ENCODE peak calls at places on chromosomes 4 and X, in five cellular contexts. One of them, this sample, is unnamed. For H3K4me1, the result is how much of the 10 kb centered on the place peaks cover.

GRCh38 chr4:8710946-8711345 is 118.4 kb downstream of the CPZ start:
- DNase-seq in lung: no peak
- DNase-seq in left ventricle myocardium inferior: peak
- DNase-seq in IMR-90: no peak
- DNase-seq in vagina: no peak
- DNase-seq in this sample: no peak

GRCh38 chr4:4721636-4722035 is 137.8 kb upstream of the MSX1 start:
- DNase-seq in vagina: no peak
- DNase-seq in IMR-90: no peak
- DNase-seq in left ventricle myocardium inferior: no peak
- DNase-seq in lung: no peak
- DNase-seq in this sample: no peak

GRCh38 chr4:8707045-8707781 is 114.6 kb downstream of the CPZ start:
- DNase-seq in IMR-90: no peak
- DNase-seq in left ventricle myocardium inferior: peak
- DNase-seq in lung: no peak
- DNase-seq in vagina: no peak
- DNase-seq in this sample: no peak

GRCh38 chr4:42416017-42416416 is 18.7 kb downstream of the SHISA3 start:
- DNase-seq in vagina: no peak
- DNase-seq in left ventricle myocardium inferior: no peak
- DNase-seq in lung: no peak
- DNase-seq in IMR-90: no peak
- DNase-seq in this sample: no peak

GRCh38 chrX:11381464-11381863 is 88.3 kb downstream of the AMELX start:
- DNase-seq in vagina: no peak
- DNase-seq in lung: no peak
- DNase-seq in left ventricle myocardium inferior: no peak
- DNase-seq in IMR-90: peak
- DNase-seq in this sample: peak

GRCh38 chrX:11667286-11667685 is 1.6 kb upstream of the ARHGAP6 start:
- DNase-seq in vagina: no peak
- DNase-seq in IMR-90: no peak
- DNase-seq in lung: no peak
- DNase-seq in left ventricle myocardium inferior: no peak
- DNase-seq in this sample: no peak

GRCh38 chrX:25018682-25019081 is 2.9 kb upstream of the ARX start:
- DNase-seq in IMR-90: no peak
- DNase-seq in vagina: no peak
- DNase-seq in left ventricle myocardium inferior: no peak
- DNase-seq in lung: no peak
- DNase-seq in this sample: no peak

GRCh38 chrX:123830309-123830708 is 29.5 kb upstream of the XIAP start:
- DNase-seq in IMR-90: no peak
- DNase-seq in vagina: no peak
- DNase-seq in left ventricle myocardium inferior: no peak
- DNase-seq in lung: peak
- DNase-seq in this sample: peak

GRCh38 chr4:101217353-101218031 is 129.8 kb downstream of the PPP3CA start:
- DNase-seq in left ventricle myocardium inferior: no peak
- DNase-seq in IMR-90: peak
- DNase-seq in lung: no peak
- DNase-seq in vagina: no peak
- DNase-seq in this sample: no peak

GRCh38 chr4:184416913-184417734 is 57.2 kb downstream of the IRF2 start:
- DNase-seq in IMR-90: peak
- DNase-seq in vagina: no peak
- DNase-seq in left ventricle myocardium inferior: no peak
- DNase-seq in lung: no peak
- DNase-seq in this sample: peak

GRCh38 chrX:15916704-15917084 is 62.1 kb upstream of the AP1S2 start:
- DNase-seq in lung: no peak
- DNase-seq in IMR-90: peak
- DNase-seq in left ventricle myocardium inferior: no peak
- DNase-seq in vagina: no peak
- DNase-seq in this sample: no peak

GRCh38 chr4:47287735-47288134 is 175.8 kb downstream of the COMMD8 start:
- DNase-seq in lung: no peak
- DNase-seq in vagina: no peak
- DNase-seq in IMR-90: peak
- DNase-seq in left ventricle myocardium inferior: no peak
- DNase-seq in this sample: no peak

GRCh38 chrX:35664838-35665237 is 133.3 kb upstream of the MAGEB16 start:
- DNase-seq in IMR-90: no peak
- DNase-seq in lung: no peak
- DNase-seq in vagina: no peak
- DNase-seq in left ventricle myocardium inferior: no peak
- DNase-seq in this sample: no peak

GRCh38 chr4:71765349-71765748 is 18.5 kb downstream of the GC start:
- DNase-seq in left ventricle myocardium inferior: no peak
- DNase-seq in lung: no peak
- DNase-seq in vagina: no peak
- DNase-seq in IMR-90: peak
- DNase-seq in this sample: no peak

GRCh38 chr4:63493265-63493664 is 916.0 kb downstream of the TECRL start:
- DNase-seq in left ventricle myocardium inferior: no peak
- DNase-seq in lung: no peak
- DNase-seq in vagina: no peak
- DNase-seq in IMR-90: no peak
- DNase-seq in this sample: no peak

GRCh38 chr4:158929939-158930344 is 161.1 kb downstream of the FNIP2 start:
- DNase-seq in lung: no peak
- DNase-seq in IMR-90: no peak
- DNase-seq in vagina: no peak
- DNase-seq in left ventricle myocardium inferior: no peak
- DNase-seq in this sample: no peak

GRCh38 chrX:108268434-108269080 is 169.7 kb downstream of the COL4A6 start:
- DNase-seq in IMR-90: no peak
- DNase-seq in lung: no peak
- DNase-seq in left ventricle myocardium inferior: no peak
- DNase-seq in vagina: peak
- DNase-seq in this sample: no peak

GRCh38 chrX:78574306-78574705 is 84.8 kb downstream of the RTL3 start:
- DNase-seq in vagina: no peak
- DNase-seq in IMR-90: no peak
- DNase-seq in left ventricle myocardium inferior: no peak
- DNase-seq in lung: no peak
- DNase-seq in this sample: no peak

GRCh38 chr4:8110071-8110986 is 48.3 kb downstream of the ABLIM2 start:
- DNase-seq in vagina: no peak
- DNase-seq in IMR-90: no peak
- DNase-seq in left ventricle myocardium inferior: no peak
- DNase-seq in lung: no peak
- DNase-seq in this sample: no peak

GRCh38 chr4:3074078-3074845 is at the start of the genes HTT and HTT-AS:
- DNase-seq in vagina: peak
- DNase-seq in lung: peak
- DNase-seq in left ventricle myocardium inferior: peak
- DNase-seq in IMR-90: peak
- DNase-seq in this sample: peak

GRCh38 chrX:76279007-76279406 is 106.1 kb downstream of the PBDC1 start:
- DNase-seq in lung: peak
- DNase-seq in vagina: no peak
- DNase-seq in left ventricle myocardium inferior: peak
- DNase-seq in IMR-90: peak
- DNase-seq in this sample: no peak

GRCh38 chr4:138242076-138242829 is at the start of gene SLC7A11:
- DNase-seq in lung: peak
- DNase-seq in left ventricle myocardium inferior: no peak
- DNase-seq in IMR-90: peak
- DNase-seq in vagina: no peak
- DNase-seq in this sample: peak

GRCh38 chr4:119785963-119786362 is 157.4 kb upstream of the PDE5A start:
- DNase-seq in IMR-90: peak
- DNase-seq in lung: no peak
- DNase-seq in left ventricle myocardium inferior: no peak
- DNase-seq in vagina: no peak
- DNase-seq in this sample: no peak

GRCh38 chr4:26813698-26814097 is 46.9 kb upstream of the STIM2 start:
- DNase-seq in IMR-90: no peak
- DNase-seq in left ventricle myocardium inferior: no peak
- DNase-seq in vagina: no peak
- DNase-seq in lung: no peak
- DNase-seq in this sample: no peak

GRCh38 chr4:26815686-26816085 is 45.0 kb upstream of the STIM2 start:
- DNase-seq in vagina: no peak
- DNase-seq in lung: no peak
- DNase-seq in IMR-90: no peak
- DNase-seq in left ventricle myocardium inferior: no peak
- DNase-seq in this sample: no peak

GRCh38 chr4:26812049-26812729 is 48.5 kb upstream of the STIM2 start:
- DNase-seq in vagina: peak
- DNase-seq in IMR-90: no peak
- DNase-seq in lung: no peak
- DNase-seq in left ventricle myocardium inferior: no peak
- DNase-seq in this sample: no peak

GRCh38 chr4:26819026-26819425 is 41.6 kb upstream of the STIM2 start:
- DNase-seq in left ventricle myocardium inferior: no peak
- DNase-seq in vagina: no peak
- DNase-seq in lung: no peak
- DNase-seq in IMR-90: no peak
- DNase-seq in this sample: no peak

GRCh38 chr4:26815199-26815598 is 45.4 kb upstream of the STIM2 start:
- DNase-seq in left ventricle myocardium inferior: no peak
- DNase-seq in lung: no peak
- DNase-seq in vagina: no peak
- DNase-seq in IMR-90: no peak
- DNase-seq in this sample: no peak
- TF ChIP-seq CTCF in left ventricle myocardium inferior: no peak
- TF ChIP-seq CTCF in lung: no peak
- TF ChIP-seq CTCF in vagina: no peak
- TF ChIP-seq CTCF in IMR-90: no peak
- TF ChIP-seq CTCF in this sample: no peak

GRCh38 chrX:153925739-153926593 is at the start of gene ARHGAP4:
- DNase-seq in vagina: no peak
- DNase-seq in lung: no peak
- DNase-seq in left ventricle myocardium inferior: no peak
- DNase-seq in IMR-90: no peak
- DNase-seq in this sample: peak
- H3K4me3 ChIP-seq in vagina: peak
- H3K4me3 ChIP-seq in lung: peak
- H3K4me3 ChIP-seq in left ventricle myocardium inferior: peak
- H3K4me3 ChIP-seq in IMR-90: no peak
- H3K4me3 ChIP-seq in this sample: peak

GRCh38 chrX:12985336-12985735 is 10.4 kb downstream of the TMSB4X start:
- DNase-seq in vagina: no peak
- DNase-seq in IMR-90: no peak
- DNase-seq in left ventricle myocardium inferior: no peak
- DNase-seq in lung: no peak
- DNase-seq in this sample: no peak

GRCh38 chrX:12986886-12987285 is 12.0 kb downstream of the TMSB4X start:
- DNase-seq in lung: no peak
- DNase-seq in vagina: no peak
- DNase-seq in IMR-90: no peak
- DNase-seq in left ventricle myocardium inferior: no peak
- DNase-seq in this sample: no peak

GRCh38 chrX:12986164-12986779 is 11.4 kb downstream of the TMSB4X start:
- DNase-seq in vagina: no peak
- DNase-seq in IMR-90: no peak
- DNase-seq in left ventricle myocardium inferior: no peak
- DNase-seq in lung: no peak
- DNase-seq in this sample: no peak

GRCh38 chrX:12987340-12987739 is 12.4 kb downstream of the TMSB4X start:
- DNase-seq in lung: no peak
- DNase-seq in left ventricle myocardium inferior: no peak
- DNase-seq in vagina: no peak
- DNase-seq in IMR-90: no peak
- DNase-seq in this sample: no peak

DNA sequence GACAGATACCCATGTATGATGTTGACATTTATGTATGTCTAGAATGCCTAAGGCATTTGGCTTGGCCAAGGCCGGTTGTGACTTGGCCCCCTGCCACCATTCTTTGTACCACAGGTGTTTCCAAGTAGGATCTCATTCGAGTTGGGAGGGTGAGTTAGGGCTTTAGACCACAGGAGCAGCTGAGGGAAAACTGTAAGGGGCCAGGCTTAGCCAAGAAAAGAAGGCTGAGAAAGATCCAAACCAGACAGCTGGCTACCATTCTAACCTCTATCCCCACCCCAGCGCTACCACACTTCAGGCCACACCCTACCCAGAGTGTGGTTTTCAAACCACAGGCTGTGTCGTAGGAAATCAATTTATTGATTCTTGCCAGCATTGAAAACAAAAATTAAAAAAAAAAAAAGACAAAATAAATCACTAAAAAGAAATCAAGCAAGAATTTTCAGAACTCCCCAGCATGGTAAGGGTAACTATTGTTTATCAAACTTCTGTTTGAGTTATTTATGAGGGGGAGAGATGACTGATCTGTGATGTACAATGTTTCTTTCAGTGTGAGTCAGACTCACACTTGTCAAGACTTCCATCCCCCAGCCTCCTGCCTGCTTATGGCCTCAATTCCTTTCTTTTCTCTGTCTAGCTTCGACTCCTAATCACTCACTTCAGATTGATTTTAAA is 9.9 kb downstream of the TMSB4X start:
- DNase-seq in IMR-90: peak
- DNase-seq in vagina: no peak
- DNase-seq in left ventricle myocardium inferior: no peak
- DNase-seq in lung: no peak
- DNase-seq in this sample: no peak
- H3K4me1 ChIP-seq in IMR-90: under half
- H3K4me1 ChIP-seq in vagina: under half
- H3K4me1 ChIP-seq in left ventricle myocardium inferior: under half
- H3K4me1 ChIP-seq in lung: under half
- H3K4me1 ChIP-seq in this sample: under half

DNA sequence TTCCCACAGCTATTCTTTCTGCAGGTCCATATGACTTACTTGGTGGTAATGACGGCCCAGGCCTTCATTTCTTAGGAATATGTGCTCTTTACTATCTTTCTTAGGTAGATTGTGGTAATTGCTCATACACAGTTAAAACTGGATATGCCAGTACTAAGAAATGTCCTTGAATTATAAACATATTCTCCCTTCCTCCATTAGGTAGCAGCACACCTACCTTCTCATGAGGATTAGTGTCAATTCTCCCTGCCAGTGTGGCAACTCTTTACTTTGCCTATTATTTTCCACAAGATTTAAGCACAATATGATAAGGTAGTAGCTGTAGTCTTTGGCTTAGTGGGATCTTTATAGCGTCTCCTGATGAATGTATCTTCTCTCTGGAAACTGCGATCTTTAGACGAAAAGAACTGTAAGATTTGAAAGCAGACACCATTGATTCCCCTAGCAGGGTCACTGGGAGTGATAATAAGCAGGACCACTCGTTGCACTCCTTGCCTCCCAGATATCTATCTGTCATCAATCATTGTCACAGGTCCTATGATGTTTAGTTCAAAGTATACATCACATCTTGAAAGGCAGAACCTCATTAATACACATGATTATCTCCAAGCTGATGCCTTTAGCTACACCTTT is 1240.7 kb downstream of the C4orf33 start:
- DNase-seq in IMR-90: peak
- DNase-seq in lung: no peak
- DNase-seq in vagina: no peak
- DNase-seq in left ventricle myocardium inferior: no peak
- DNase-seq in this sample: no peak
- TF ChIP-seq CTCF in IMR-90: peak
- TF ChIP-seq CTCF in lung: peak
- TF ChIP-seq CTCF in vagina: no peak
- TF ChIP-seq CTCF in left ventricle myocardium inferior: peak
- TF ChIP-seq CTCF in this sample: peak

This sample was measured in Peyer's patch.